ENCODE peak calls at places on chromosomes 11 and 22, in five cellular contexts. E is fibroblast of lung; Z is adipocyte; Q is CD4-positive, CD25-positive, alpha-beta regulatory T cell; D is GM23338. V is an unnamed sample.

GRCh38 chr11:124800226-124800929 is at the start of gene MSANTD2:
- DNase-seq in E (peak; percentile 82), Z (peak; percentile 96), Q (peak; percentile 73), D (peak; percentile 90), V (peak; percentile 82)

GRCh38 chr11:119320593-119321524 is 3.9 kb upstream of the MCAM start:
- DNase-seq in E (peak; percentile 74), Z (peak; percentile 65), Q (peak; percentile 32), D (peak; percentile 77), V (peak; percentile 54)

GRCh38 chr11:28619870-28620540 is 511.8 kb downstream of the METTL15 start:
- DNase-seq in E (peak; percentile 81), Z (peak; percentile 59), Q (no peak), D (no peak), V (no peak)

GRCh38 chr11:35040221-35040942 is 98.6 kb upstream of the CD44 start:
- DNase-seq in E (peak; percentile 90), Z (peak; percentile 29), Q (peak; percentile 62), D (no peak), V (no peak)

GRCh38 chr11:95081412-95081811 is 8.2 kb upstream of the ENDOD1 start:
- DNase-seq in E (no peak), Z (peak; percentile 45), Q (no peak), D (peak; percentile 24), V (no peak)

GRCh38 chr11:14454861-14455632 is 44.6 kb downstream of the COPB1 start:
- DNase-seq in E (no peak), Z (peak; percentile 75), Q (no peak), D (peak; percentile 54), V (no peak)

GRCh38 chr11:64590763-64591221 is at the start of gene SLC22A12:
- DNase-seq in E (no peak), Z (no peak), Q (no peak), D (no peak), V (no peak)

GRCh38 chr22:19180234-19180633 is 1.7 kb upstream of the SLC25A1 start:
- DNase-seq in E (no peak), Z (no peak), Q (no peak), D (no peak), V (no peak)

GRCh38 chr11:87851234-87851633 is 324.0 kb downstream of the RAB38 start:
- DNase-seq in E (peak; percentile 69), Z (peak; percentile 72), Q (no peak), D (no peak), V (no peak)

GRCh38 chr11:14114269-14114668 is 151.7 kb downstream of the SPON1 start:
- DNase-seq in E (no peak), Z (no peak), Q (no peak), D (no peak), V (no peak)

GRCh38 chr11:28760676-28761390 is 652.6 kb downstream of the METTL15 start:
- DNase-seq in E (peak; percentile 87), Z (peak; percentile 34), Q (no peak), D (no peak), V (no peak)

GRCh38 chr22:24450600-24450999 is 23.2 kb downstream of the ADORA2A start:
- DNase-seq in E (no peak), Z (no peak), Q (no peak), D (no peak), V (no peak)

DNA sequence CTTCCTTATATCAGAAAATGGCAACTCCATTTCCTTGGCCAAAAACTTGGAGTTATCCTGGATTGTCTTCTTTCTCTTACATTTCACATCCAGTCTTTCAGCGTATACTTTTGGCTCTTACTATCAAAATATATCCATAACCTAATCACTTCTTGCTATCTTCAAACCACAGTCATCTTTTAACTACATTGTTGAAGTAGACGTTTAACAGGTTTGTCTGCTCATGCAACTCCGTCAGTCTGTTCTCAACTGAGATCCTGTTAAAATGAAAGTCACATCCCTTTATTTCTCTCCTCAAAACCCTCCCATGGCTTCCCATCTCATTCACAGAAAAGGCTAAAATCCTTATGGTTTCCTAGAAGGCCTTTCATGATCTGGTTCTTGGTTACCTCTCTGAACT is 41.9 kb downstream of the UVRAG start:
- DNase-seq in E (no peak), Z (no peak), Q (no peak), D (no peak), V (no peak)
- H3K27me3 ChIP-seq in E (no peaks in the 10 kb centered on the region), Z (no peaks in the 10 kb centered on the region), Q (no peaks in the 10 kb centered on the region), D (no peaks in the 10 kb centered on the region), V (no peaks in the 10 kb centered on the region)

GRCh38 chr11:134558916-134559616 is 147.0 kb upstream of the B3GAT1 start:
- DNase-seq in E (no peak), Z (no peak), Q (no peak), D (no peak), V (no peak)
- H3K4me3 ChIP-seq in E (no peak overlapping the region), Z (no peak overlapping the region), Q (no peak overlapping the region), D (no peak overlapping the region), V (no peak overlapping the region)

GRCh38 chr11:71309181-71309580 is 56.8 kb upstream of the SHANK2 start:
- DNase-seq in E (no peak), Z (no peak), Q (no peak), D (no peak), V (no peak)
- H3K27me3 ChIP-seq in E (peaks cover 2% of the 10 kb centered on the region), Z (peaks cover 21% of the 10 kb centered on the region), Q (no peaks in the 10 kb centered on the region), D (no peaks in the 10 kb centered on the region), V (no peaks in the 10 kb centered on the region)

GRCh38 chr11:112417339-112417738 is 156.7 kb upstream of the PLET1 start:
- DNase-seq in E (no peak), Z (no peak), Q (no peak), D (no peak), V (no peak)
- H3K4me3 ChIP-seq in E (no peak overlapping the region), Z (no peak overlapping the region), Q (no peak overlapping the region), D (no peak overlapping the region), V (no peak overlapping the region)

DNA sequence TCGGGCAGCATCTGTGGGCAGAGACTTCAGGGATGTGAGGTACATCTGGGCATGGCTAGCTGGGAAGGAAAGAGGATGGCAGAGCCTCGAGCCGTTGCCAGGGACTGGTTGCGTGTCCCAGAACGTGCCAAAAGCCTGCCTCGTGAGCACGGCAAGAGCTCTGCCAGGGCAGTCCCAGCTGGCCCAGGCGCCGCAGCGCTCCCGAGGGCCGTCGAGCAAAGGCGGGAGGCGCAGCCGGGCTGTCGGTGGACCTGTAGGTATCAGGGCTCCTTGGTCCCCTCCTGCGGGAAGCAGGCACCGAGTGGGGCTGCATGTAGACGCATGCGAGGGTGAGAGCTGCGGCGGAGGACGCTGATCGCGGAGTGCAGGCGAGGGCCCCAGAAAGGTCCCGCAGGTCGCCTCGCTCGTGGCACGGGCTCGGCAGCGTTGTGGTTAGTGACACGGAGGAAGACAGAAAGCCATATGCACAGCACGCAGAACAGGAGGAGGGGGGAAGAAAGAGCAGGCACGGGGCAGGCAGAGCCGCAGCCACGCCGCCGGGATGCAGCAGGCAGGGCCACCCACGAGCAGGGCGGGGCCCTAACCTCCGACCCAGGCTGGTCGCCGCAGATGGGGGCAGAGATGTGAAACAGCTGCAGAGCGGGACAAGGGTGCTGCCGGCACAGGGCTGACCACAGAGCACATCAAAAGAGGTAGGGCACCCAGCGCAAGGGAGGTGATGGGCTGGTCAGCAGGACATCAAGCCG is 18.0 kb downstream of the LSP1 start:
- DNase-seq in E (no peak), Z (no peak), Q (no peak), D (peak; percentile 21), V (no peak)
- H3K27me3 ChIP-seq in E (peaks cover 15% of the 10 kb centered on the region), Z (peaks cover 10% of the 10 kb centered on the region), Q (no peaks in the 10 kb centered on the region), D (no peaks in the 10 kb centered on the region), V (peaks cover 26% of the 10 kb centered on the region)

GRCh38 chr22:30031764-30032468 is 48.3 kb upstream of the HORMAD2 start:
- DNase-seq in E (no peak), Z (no peak), Q (no peak), D (no peak), V (no peak)
- H3K4me3 ChIP-seq in E (no peak overlapping the region), Z (no peak overlapping the region), Q (no peak overlapping the region), D (no peak overlapping the region), V (no peak overlapping the region)

DNA sequence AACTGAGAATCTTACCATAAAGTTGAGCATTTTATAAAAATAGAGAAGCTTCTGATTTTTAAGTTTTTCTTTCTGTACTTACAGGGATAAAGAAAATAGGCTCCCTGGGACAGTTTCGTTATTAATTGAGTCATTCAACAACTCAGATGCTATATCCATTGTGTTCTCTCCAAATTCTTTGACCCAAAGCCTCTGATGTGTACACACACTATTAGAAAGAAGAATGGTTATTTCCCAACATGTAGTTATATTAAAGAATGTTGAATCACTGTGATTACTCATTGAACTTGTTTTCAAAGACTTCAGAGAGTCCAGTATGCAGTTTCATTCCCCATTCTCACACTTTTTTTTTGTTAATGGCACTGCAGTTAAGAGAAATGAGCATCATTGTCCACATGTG is 734.3 kb upstream of the ARHGAP42 start:
- DNase-seq in E (peak; percentile 39), Z (no peak), Q (no peak), D (no peak), V (no peak)
- H3K27me3 ChIP-seq in E (no peaks in the 10 kb centered on the region), Z (no peaks in the 10 kb centered on the region), Q (no peaks in the 10 kb centered on the region), D (no peaks in the 10 kb centered on the region), V (no peaks in the 10 kb centered on the region)

DNA sequence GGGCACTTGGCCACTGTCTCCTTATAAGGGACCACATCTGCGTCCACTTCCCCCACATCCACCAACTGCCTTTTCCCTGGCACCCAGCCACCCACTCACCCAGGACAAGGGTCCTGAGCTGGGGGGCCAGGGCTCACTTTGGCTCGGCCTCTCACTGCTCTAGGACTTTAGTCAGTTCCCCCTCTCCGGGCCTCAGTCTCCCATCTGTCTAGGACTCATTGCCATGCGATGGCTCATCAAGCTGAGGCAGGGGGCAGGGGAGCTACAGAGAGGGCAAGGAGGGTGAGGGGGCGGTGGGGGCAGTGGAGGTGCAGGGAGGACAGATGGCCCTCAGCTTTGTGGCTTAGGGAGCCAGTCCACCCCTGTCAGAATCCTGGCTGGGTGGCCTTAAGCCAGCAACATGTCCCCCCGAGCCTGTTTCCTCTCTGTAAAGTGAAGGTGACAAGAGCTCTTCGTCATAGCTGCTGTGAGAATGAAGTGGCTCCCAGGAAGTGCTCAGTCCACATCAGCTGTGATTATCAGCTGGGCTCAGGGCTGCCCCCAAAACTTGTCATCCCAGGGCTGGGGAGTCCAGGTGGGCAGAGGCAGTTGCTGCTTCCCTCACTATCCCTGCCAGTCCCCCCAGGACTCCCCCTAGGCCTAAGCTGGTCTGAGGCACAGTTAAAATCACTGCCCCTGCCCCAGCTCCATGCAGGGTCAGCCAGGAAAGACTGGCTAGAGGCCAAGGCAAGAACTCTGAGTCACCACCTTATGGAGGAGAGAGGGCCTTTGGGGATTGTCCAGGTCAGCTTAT is 14.9 kb downstream of the RAC2 start:
- DNase-seq in E (peak; percentile 86), Z (peak; percentile 74), Q (peak; percentile 27), D (no peak), V (no peak)
- H3K4me3 ChIP-seq in E (no peak overlapping the region), Z (no peak overlapping the region), Q (peak overlapping the region; percentile 24), D (no peak overlapping the region), V (no peak overlapping the region)

GRCh38 chr11:799641-800316 is 1.7 kb upstream of the SLC25A22 start:
- DNase-seq in E (no peak), Z (no peak), Q (no peak), D (no peak), V (no peak)
- H3K27me3 ChIP-seq in E (no peaks in the 10 kb centered on the region), Z (no peaks in the 10 kb centered on the region), Q (no peaks in the 10 kb centered on the region), D (no peaks in the 10 kb centered on the region), V (no peaks in the 10 kb centered on the region)

V was measured in HAP-1.